ENCODE peak calls at places on chromosomes 16 and 17, in eight cellular contexts. H is effector CD4-positive, alpha-beta T cell; O is Daoy; I is left ventricle myocardium superior; Y is C1 segment of cervical spinal cord; N is effector CD8-positive, alpha-beta T cell; V is NCI-H1930; P is nucleus accumbens. L is an unnamed sample.

GRCh38 chr17:78680436-78680835 is 101.6 kb downstream of the CYTH1 start:
- DNase-seq in P (no peak), O (peak; percentile 71), V (no peak), I (no peak), N (no peak), Y (no peak), H (no peak), L (no peak)

GRCh38 chr17:48500435-48501426 is 30.1 kb downstream of the HOXB1 start:
- DNase-seq in O (no peak), V (no peak), I (no peak), H (no peak), N (no peak), Y (no peak), P (no peak), L (no peak)

GRCh38 chr17:77887464-77888241 is 70.8 kb upstream of the TNRC6C start:
- DNase-seq in Y (peak; percentile 51), N (peak; percentile 66), V (no peak), H (peak; percentile 75), P (peak; percentile 52), I (peak; percentile 90), O (peak; percentile 68), L (peak; percentile 56)

GRCh38 chr16:86570542-86571196 is 4.0 kb downstream of the FOXC2 start:
- DNase-seq in V (no peak), Y (no peak), P (no peak), N (no peak), H (no peak), O (no peak), I (no peak), L (no peak)

GRCh38 chr17:7843536-7844291 is 9.7 kb downstream of the KDM6B start:
- DNase-seq in H (peak; percentile 93), O (peak; percentile 86), Y (peak; percentile 77), V (peak; percentile 71), N (peak; percentile 93), P (peak; percentile 17), I (peak; percentile 88), L (peak; percentile 86)

GRCh38 chr17:45857977-45858708 is 13.5 kb downstream of the SPPL2C start:
- DNase-seq in N (no peak), H (no peak), Y (no peak), I (no peak), O (no peak), P (no peak), V (no peak), L (peak; percentile 67)

GRCh38 chr16:85259831-85260165 is 147.5 kb upstream of the CIBAR2 start:
- DNase-seq in N (no peak), H (no peak), O (no peak), I (no peak), P (no peak), V (no peak), Y (no peak), L (no peak)

GRCh38 chr17:61419496-61420046 is 19.9 kb downstream of the TBX2 start:
- DNase-seq in I (no peak), N (no peak), P (no peak), O (no peak), H (no peak), V (no peak), Y (no peak), L (no peak)

GRCh38 chr16:4015275-4015990 is 100.8 kb downstream of the ADCY9 start:
- DNase-seq in P (no peak), I (no peak), N (no peak), H (no peak), V (no peak), O (peak; percentile 30), Y (no peak), L (no peak)

GRCh38 chr16:7231762-7232161 is 100.9 kb upstream of the RBFOX1 start:
- DNase-seq in P (no peak), N (no peak), V (no peak), O (no peak), Y (no peak), H (no peak), I (no peak), L (no peak)

GRCh38 chr16:2776500-2777139 is 460 bp downstream of the ELOB start:
- DNase-seq in O (no peak), Y (peak; percentile 52), H (no peak), N (no peak), P (no peak), I (peak; percentile 55), V (no peak), L (peak; percentile 36)

GRCh38 chr17:9669551-9670008 is 24.3 kb downstream of the USP43 start:
- DNase-seq in N (no peak), O (peak; percentile 8), Y (no peak), P (no peak), V (no peak), H (no peak), I (no peak), L (no peak)

GRCh38 chr16:48720266-48720665 is 110.3 kb upstream of the N4BP1 start:
- DNase-seq in P (no peak), H (no peak), Y (no peak), V (no peak), I (no peak), N (no peak), O (no peak), L (peak; percentile 67)

GRCh38 chr16:8686031-8686621 is 11.7 kb downstream of the ABAT start:
- DNase-seq in I (peak; percentile 71), H (no peak), Y (peak; percentile 8), P (no peak), O (no peak), N (no peak), V (no peak), L (peak; percentile 59)

GRCh38 chr16:53219795-53220194 is 165.0 kb downstream of the CHD9 start:
- DNase-seq in V (no peak), I (no peak), H (no peak), Y (no peak), N (no peak), P (no peak), O (no peak), L (no peak)

GRCh38 chr16:54286330-54287017 is at the start of gene IRX3:
- DNase-seq in V (peak; percentile 69), I (peak; percentile 93), Y (peak; percentile 15), O (peak; percentile 94), N (no peak), P (no peak), H (no peak), L (peak; percentile 87)

GRCh38 chr17:64377769-64378282 is 12.8 kb downstream of the PECAM1 start:
- DNase-seq in Y (no peak), I (no peak), N (no peak), O (no peak), V (no peak), H (no peak), P (no peak), L (no peak)

GRCh38 chr17:79650861-79651260 is 40.0 kb upstream of the RBFOX3 start:
- DNase-seq in O (no peak), H (no peak), Y (no peak), V (no peak), P (no peak), N (no peak), I (no peak), L (no peak)

L was measured in neuronal stem cell.